ENCODE peak calls at places on chromosomes 11 and 22, in ten cellular contexts. W is spleen, C is cardiac muscle cell, B is fibroblast of pulmonary artery, O is foreskin fibroblast, Z is Caco-2, E is adipocyte, R is PC-9, M is mucosa of descending colon, N is psoas muscle. H is an unnamed sample.

GRCh38 chr11:108286956-108287355 is 64.1 kb downstream of the ATM start:
- DNase-seq in W (no peak), C (no peak), B (no peak), O (no peak), Z (no peak), E (no peak), R (no peak), M (no peak), N (no peak), H (no peak)

GRCh38 chr11:44894217-44894617 is 56.5 kb downstream of the TP53I11 start:
- DNase-seq in W (peak; percentile 87), C (peak; percentile 80), B (peak; percentile 76), O (peak; percentile 40), Z (peak; percentile 59), E (peak; percentile 90), R (no peak), M (peak; percentile 63), N (peak; percentile 65), H (no peak)

GRCh38 chr11:65786008-65786785 is 666 bp upstream of the OVOL1 start:
- DNase-seq in W (no peak), C (no peak), B (no peak), O (no peak), Z (no peak), E (peak; percentile 12), R (no peak), M (peak; percentile 48), N (no peak), H (no peak)

GRCh38 chr11:65861165-65861505 is 902 bp downstream of the MUS81 start:
- DNase-seq in W (no peak), C (no peak), B (no peak), O (no peak), Z (peak; percentile 39), E (peak; percentile 38), R (peak; percentile 34), M (peak; percentile 66), N (no peak), H (no peak)

GRCh38 chr11:79471071-79471470 is 30.2 kb upstream of the TENM4 start:
- DNase-seq in W (no peak), C (no peak), B (no peak), O (no peak), Z (no peak), E (no peak), R (no peak), M (no peak), N (no peak), H (no peak)

GRCh38 chr11:117144477-117145392 is 648 bp downstream of the PAFAH1B2 start:
- DNase-seq in W (peak; percentile 89), C (peak; percentile 83), B (peak; percentile 76), O (peak; percentile 66), Z (peak; percentile 64), E (peak; percentile 85), R (peak; percentile 81), M (peak; percentile 77), N (peak; percentile 53), H (peak; percentile 14)

GRCh38 chr11:78262710-78263109 is 74.0 kb downstream of the USP35 start:
- DNase-seq in W (no peak), C (no peak), B (no peak), O (no peak), Z (no peak), E (peak; percentile 27), R (no peak), M (no peak), N (no peak), H (no peak)

GRCh38 chr22:25375683-25376082 is 156.2 kb downstream of the CRYBB2 start:
- DNase-seq in W (no peak), C (no peak), B (no peak), O (no peak), Z (no peak), E (no peak), R (no peak), M (no peak), N (no peak), H (no peak)

GRCh38 chr11:45045692-45046471 is 95.2 kb upstream of the TP53I11 start:
- DNase-seq in W (peak; percentile 86), C (peak; percentile 79), B (peak; percentile 75), O (peak; percentile 17), Z (no peak), E (peak; percentile 78), R (peak; percentile 49), M (no peak), N (peak; percentile 51), H (no peak)

GRCh38 chr11:121654506-121655480 is 202.0 kb upstream of the SORL1-AS1 start:
- DNase-seq in W (no peak), C (peak; percentile 63), B (peak; percentile 27), O (no peak), Z (no peak), E (peak; percentile 62), R (peak; percentile 59), M (no peak), N (no peak), H (peak; percentile 67)

GRCh38 chr11:34165786-34166557 is 60.5 kb downstream of the NAT10 start:
- DNase-seq in W (no peak), C (no peak), B (no peak), O (no peak), Z (peak; percentile 66), E (no peak), R (peak; percentile 84), M (no peak), N (peak; percentile 39), H (no peak)

GRCh38 chr11:95134491-95134890 is 44.8 kb downstream of the ENDOD1 start:
- DNase-seq in W (no peak), C (peak; percentile 41), B (peak; percentile 58), O (peak; percentile 71), Z (no peak), E (peak; percentile 75), R (peak; percentile 94), M (no peak), N (peak; percentile 29), H (no peak)

GRCh38 chr22:43152355-43153071 is 1.2 kb downstream of the TSPO start:
- DNase-seq in W (peak; percentile 96), C (peak; percentile 48), B (peak; percentile 45), O (peak; percentile 67), Z (no peak), E (peak; percentile 93), R (peak; percentile 66), M (peak; percentile 92), N (peak; percentile 75), H (peak; percentile 46)
- H3K4me3 ChIP-seq in W (peak overlapping the region; percentile 92), C (no peak overlapping the region), B (peak overlapping the region; percentile 73), O (peak overlapping the region; percentile 80), Z (peak overlapping the region; percentile 90), E (peak overlapping the region; percentile 91), R (peak overlapping the region; percentile 88), M (peak overlapping the region; percentile 60), N (peak overlapping the region; percentile 82), H (peak overlapping the region; percentile 52)

GRCh38 chr22:17778412-17778976 is 4.2 kb upstream of the BID start:
- DNase-seq in W (no peak), C (no peak), B (no peak), O (no peak), Z (no peak), E (no peak), R (no peak), M (no peak), N (no peak), H (no peak)
- H3K4me3 ChIP-seq in W (peak overlapping the region; percentile 54), C (no peak overlapping the region), B (no peak overlapping the region), O (no peak overlapping the region), Z (no peak overlapping the region), E (no peak overlapping the region), R (no peak overlapping the region), M (no peak overlapping the region), N (no peak overlapping the region), H (no peak overlapping the region)

DNA sequence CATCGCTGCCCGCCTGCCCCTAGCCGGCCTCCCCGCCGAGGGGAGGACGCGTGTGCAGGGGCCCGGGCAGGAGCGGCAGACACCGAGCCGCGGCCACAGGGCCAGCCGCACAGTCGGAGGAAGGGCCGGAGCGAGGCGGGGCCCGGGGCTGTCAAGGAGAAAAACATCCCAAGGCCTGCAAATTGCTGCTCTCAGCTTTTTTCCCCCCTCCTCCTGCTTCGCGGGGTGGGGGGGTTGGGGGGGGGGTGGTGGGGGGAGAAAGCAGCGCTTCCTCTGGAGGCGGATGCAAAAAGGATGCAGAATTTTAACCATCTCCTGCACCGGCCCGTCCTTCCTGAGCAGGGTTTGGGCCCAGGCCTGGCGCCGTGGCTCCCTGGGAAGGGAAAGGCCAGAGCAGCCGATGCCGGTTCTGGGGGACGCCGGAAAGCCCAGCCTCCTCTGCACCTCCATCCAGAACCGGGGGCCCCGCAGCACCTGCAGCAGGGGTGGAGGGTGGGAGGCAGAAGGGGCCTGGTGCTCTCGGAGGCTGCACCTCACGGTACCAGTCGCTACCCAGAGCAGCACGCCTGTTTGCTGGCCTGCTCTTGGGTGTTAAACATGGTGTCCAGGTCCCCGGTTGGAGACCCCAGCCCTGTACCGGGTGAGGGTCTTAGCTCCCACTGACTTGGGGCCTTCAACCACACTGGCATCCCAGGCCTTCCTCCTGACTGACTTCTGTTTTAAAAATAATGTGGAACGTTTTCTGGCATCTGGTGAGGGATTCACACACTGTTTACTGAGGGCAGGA is 77.3 kb upstream of the WNT7B start:
- DNase-seq in W (peak; percentile 94), C (peak; percentile 83), B (peak; percentile 77), O (peak; percentile 76), Z (peak; percentile 21), E (peak; percentile 87), R (no peak), M (peak; percentile 83), N (peak; percentile 75), H (no peak)
- H3K4me3 ChIP-seq in W (peak overlapping the region; percentile 63), C (no peak overlapping the region), B (peak overlapping the region; percentile 60), O (peak overlapping the region; percentile 63), Z (no peak overlapping the region), E (peak overlapping the region; percentile 87), R (peak overlapping the region; percentile 74), M (peak overlapping the region; percentile 46), N (peak overlapping the region; percentile 86), H (peak overlapping the region; percentile 59)

GRCh38 chr22:44023404-44024287 is 456 bp upstream of the PARVB start:
- DNase-seq in W (peak; percentile 89), C (peak; percentile 46), B (no peak), O (peak; percentile 31), Z (peak; percentile 52), E (peak; percentile 72), R (no peak), M (peak; percentile 67), N (peak; percentile 69), H (no peak)

GRCh38 chr22:44018594-44018993 is 5.5 kb upstream of the PARVB start:
- DNase-seq in W (no peak), C (no peak), B (no peak), O (no peak), Z (no peak), E (no peak), R (no peak), M (no peak), N (no peak), H (no peak)

GRCh38 chr22:44020981-44021380 is 3.1 kb upstream of the PARVB start:
- DNase-seq in W (no peak), C (no peak), B (no peak), O (no peak), Z (no peak), E (no peak), R (no peak), M (no peak), N (no peak), H (no peak)

GRCh38 chr22:44019846-44020245 is 4.3 kb upstream of the PARVB start:
- DNase-seq in W (no peak), C (no peak), B (no peak), O (no peak), Z (no peak), E (no peak), R (no peak), M (no peak), N (no peak), H (no peak)

DNA sequence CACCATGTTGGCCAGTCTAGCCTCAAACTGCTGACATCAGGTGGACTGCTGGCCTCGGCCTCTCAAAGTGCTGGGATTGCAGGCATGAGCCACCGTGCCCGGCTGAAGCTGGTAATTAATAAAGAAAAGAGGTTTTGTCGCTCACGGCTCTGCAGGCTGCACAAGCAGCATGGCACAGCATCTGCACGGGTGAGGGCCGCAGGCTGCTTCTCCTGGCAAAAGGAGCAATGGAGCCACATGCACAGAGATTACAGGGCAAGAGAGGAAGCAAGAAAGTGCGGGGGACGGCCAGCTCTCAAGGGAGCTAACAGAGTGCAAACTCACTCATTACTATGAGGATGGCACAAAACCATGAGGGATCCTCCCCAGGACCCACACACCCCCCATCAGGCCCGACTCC is 4.7 kb upstream of the PARVB start:
- DNase-seq in W (no peak), C (no peak), B (no peak), O (no peak), Z (no peak), E (no peak), R (no peak), M (no peak), N (no peak), H (no peak)
- H3K4me3 ChIP-seq in W (no peak overlapping the region), C (no peak overlapping the region), B (no peak overlapping the region), O (no peak overlapping the region), Z (no peak overlapping the region), E (no peak overlapping the region), R (no peak overlapping the region), M (no peak overlapping the region), N (no peak overlapping the region), H (no peak overlapping the region)